ENCODE peak calls at places on chromosomes 13 and 19, in nine cellular contexts. A is MCF 10A; E is effector CD4-positive, alpha-beta T cell; G is esophagus squamous epithelium; M is occipital lobe; H is mammary epithelial cell; L is SHP77 treated with DMSO at 0.1 percent for 48 hours; V is AG09309; I is germinal center. T is an unnamed sample.

GRCh38 chr19:39813264-39813998 is 20.5 kb downstream of the DYRK1B start:
- DNase-seq in A (no peak), E (no peak), G (no peak), M (no peak), H (no peak), L (no peak), V (no peak), I (no peak), T (no peak)

GRCh38 chr19:13153627-13154240 is 3.5 kb downstream of the IER2 start:
- DNase-seq in A (peak; percentile 29), E (peak; percentile 12), G (no peak), M (no peak), H (no peak), L (no peak), V (no peak), I (peak; percentile 30), T (no peak)

GRCh38 chr19:12938536-12939291 is at the start of gene CALR:
- DNase-seq in A (no peak), E (peak; percentile 21), G (no peak), M (no peak), H (peak; percentile 40), L (no peak), V (no peak), I (peak; percentile 32), T (no peak)

GRCh38 chr19:12478234-12478941 is 6.2 kb downstream of the ZNF709 start:
- DNase-seq in A (no peak), E (no peak), G (no peak), M (no peak), H (no peak), L (no peak), V (no peak), I (no peak), T (no peak)

GRCh38 chr13:98875146-98875729 is 102.6 kb downstream of the DOCK9 start:
- DNase-seq in A (no peak), E (no peak), G (no peak), M (no peak), H (no peak), L (no peak), V (no peak), I (no peak), T (no peak)

GRCh38 chr13:97873398-97873797 is 80.1 kb upstream of the IPO5 start:
- DNase-seq in A (no peak), E (no peak), G (no peak), M (no peak), H (no peak), L (no peak), V (no peak), I (no peak), T (no peak)

GRCh38 chr19:5351731-5352228 is 11.2 kb upstream of the PTPRS start:
- DNase-seq in A (no peak), E (no peak), G (no peak), M (no peak), H (no peak), L (no peak), V (no peak), I (no peak), T (no peak)

GRCh38 chr13:93721483-93721882 is 494.9 kb downstream of the GPC6 start:
- DNase-seq in A (no peak), E (no peak), G (no peak), M (no peak), H (no peak), L (no peak), V (no peak), I (no peak), T (no peak)

GRCh38 chr19:46256855-46257254 is 27.3 kb downstream of the IGFL1 start:
- DNase-seq in A (peak; percentile 62), E (no peak), G (no peak), M (no peak), H (peak; percentile 63), L (no peak), V (no peak), I (no peak), T (no peak)

GRCh38 chr19:41734156-41734555 is 21.2 kb upstream of the CEACAM6 start:
- DNase-seq in A (no peak), E (no peak), G (no peak), M (no peak), H (no peak), L (no peak), V (no peak), I (no peak), T (no peak)

GRCh38 chr13:72952529-72953141 is 106.2 kb upstream of the KLF5 start:
- DNase-seq in A (no peak), E (no peak), G (no peak), M (no peak), H (no peak), L (no peak), V (no peak), I (no peak), T (no peak)

GRCh38 chr19:50510121-50510670 is 795 bp downstream of the JOSD2 start:
- DNase-seq in A (no peak), E (no peak), G (no peak), M (no peak), H (no peak), L (no peak), V (no peak), I (no peak), T (no peak)

GRCh38 chr19:19445911-19446361 is 40.5 kb downstream of the GATAD2A start:
- DNase-seq in A (no peak), E (no peak), G (no peak), M (no peak), H (peak; percentile 38), L (no peak), V (no peak), I (no peak), T (no peak)

GRCh38 chr19:20660473-20660872 is 898 bp downstream of the ZNF626 start:
- DNase-seq in A (no peak), E (no peak), G (no peak), M (no peak), H (peak; percentile 11), L (no peak), V (no peak), I (no peak), T (no peak)

GRCh38 chr19:8206147-8207087 is 2.8 kb upstream of the CERS4 start:
- DNase-seq in A (no peak), E (no peak), G (no peak), M (no peak), H (no peak), L (peak; percentile 56), V (no peak), I (no peak), T (no peak)

GRCh38 chr13:105634059-105634458 is 901.4 kb downstream of the EFNB2 start:
- DNase-seq in A (peak; percentile 20), E (no peak), G (no peak), M (no peak), H (no peak), L (no peak), V (no peak), I (no peak), T (no peak)

GRCh38 chr13:113835461-113836274 is 28.2 kb downstream of the GAS6 start:
- DNase-seq in A (no peak), E (no peak), G (no peak), M (no peak), H (no peak), L (no peak), V (peak; percentile 71), I (no peak), T (no peak)

GRCh38 chr13:101127741-101128353 is 288.5 kb downstream of the NALCN start:
- DNase-seq in A (peak; percentile 73), E (no peak), G (no peak), M (no peak), H (peak; percentile 23), L (peak; percentile 52), V (no peak), I (peak; percentile 29), T (no peak)

GRCh38 chr19:54684537-54684936 is 21.8 kb downstream of the LILRB4 start:
- DNase-seq in A (peak; percentile 75), E (no peak), G (no peak), M (no peak), H (peak; percentile 11), L (peak; percentile 96), V (no peak), I (no peak), T (no peak)

GRCh38 chr13:61286148-61286745 is 129.4 kb downstream of the PCDH20 start:
- DNase-seq in A (peak; percentile 45), E (no peak), G (no peak), M (no peak), H (no peak), L (no peak), V (no peak), I (no peak), T (no peak)

GRCh38 chr19:34260771-34261173 is 6.4 kb downstream of the GARRE1 start:
- DNase-seq in A (no peak), E (no peak), G (no peak), M (no peak), H (no peak), L (no peak), V (no peak), I (no peak), T (no peak)

GRCh38 chr19:2846180-2846935 is 5.1 kb downstream of the ZNF555 start:
- DNase-seq in A (no peak), E (no peak), G (no peak), M (no peak), H (no peak), L (no peak), V (peak; percentile 8), I (no peak), T (no peak)

GRCh38 chr13:100789968-100790367 is 115.4 kb upstream of the TMTC4 start:
- DNase-seq in A (no peak), E (no peak), G (no peak), M (no peak), H (no peak), L (no peak), V (no peak), I (no peak), T (no peak)

GRCh38 chr19:11194657-11195056 is 2.7 kb downstream of the KANK2 start:
- DNase-seq in A (no peak), E (no peak), G (no peak), M (no peak), H (no peak), L (no peak), V (no peak), I (no peak), T (no peak)

GRCh38 chr13:35621989-35622388 is 145.5 kb upstream of the MAB21L1 start:
- DNase-seq in A (peak; percentile 2), E (no peak), G (no peak), M (no peak), H (peak; percentile 12), L (no peak), V (no peak), I (no peak), T (no peak)

GRCh38 chr13:44303681-44304432 is 69.8 kb upstream of the SERP2 start:
- DNase-seq in A (no peak), E (no peak), G (no peak), M (no peak), H (no peak), L (no peak), V (no peak), I (no peak), T (no peak)

GRCh38 chr13:108560092-108560491 is 69.3 kb upstream of the MYO16 start:
- DNase-seq in A (no peak), E (no peak), G (no peak), M (no peak), H (no peak), L (no peak), V (no peak), I (no peak), T (no peak)

GRCh38 chr19:12779162-12779993 is 4.0 kb upstream of the HOOK2 start:
- DNase-seq in A (peak; percentile 51), E (no peak), G (no peak), M (no peak), H (peak; percentile 32), L (peak; percentile 59), V (no peak), I (no peak), T (no peak)

GRCh38 chr19:46383846-46384245 is 29.5 kb downstream of the CCDC8 start:
- DNase-seq in A (no peak), E (no peak), G (no peak), M (no peak), H (no peak), L (no peak), V (no peak), I (no peak), T (no peak)

GRCh38 chr19:48468806-48469055 is 438 bp upstream of the CYTH2 start:
- DNase-seq in A (no peak), E (no peak), G (no peak), M (no peak), H (no peak), L (no peak), V (no peak), I (no peak), T (no peak)

GRCh38 chr19:27765912-27766725 is 1446.8 kb downstream of the UQCRFS1 start:
- DNase-seq in A (no peak), E (no peak), G (no peak), M (no peak), H (no peak), L (no peak), V (no peak), I (no peak), T (no peak)

T was measured in thoracic aorta.